ENCODE peak calls at places on chromosomes 5 and 9, in seven cellular contexts. S, G, E, B, V, R and D are unnamed samples. For H3K9me3, the result is how much of the 10 kb centered on the place peaks cover.

GRCh38 chr5:75734913-75735789 is 17.9 kb upstream of the POC5 start:
- DNase-seq in S (peak), B (peak), G (no peak), R (peak), E (peak), V (peak), D (no peak)

GRCh38 chr5:82365744-82366228 is 87.6 kb upstream of the RPS23 start:
- DNase-seq in S (no peak), R (peak), V (peak), B (no peak), E (no peak), G (peak), D (peak)

GRCh38 chr5:172091956-172092732 is 85.7 kb upstream of the FBXW11 start:
- DNase-seq in B (no peak), S (no peak), R (no peak), G (no peak), E (peak), V (no peak), D (no peak)

GRCh38 chr9:136686794-136687711 is at the start of gene AGPAT2:
- DNase-seq in E (peak), R (peak), S (no peak), G (peak), V (peak), B (peak), D (no peak)

GRCh38 chr5:179880066-179880650 is 21.5 kb upstream of the MRNIP start:
- DNase-seq in R (no peak), B (no peak), G (no peak), E (no peak), S (no peak), V (no peak), D (no peak)

GRCh38 chr5:138874771-138875628 is at the start of gene LRRTM2:
- DNase-seq in E (no peak), R (peak), G (peak), S (no peak), V (peak), B (no peak), D (no peak)

GRCh38 chr9:124834586-124834985 is 18.7 kb upstream of the WDR38 start:
- DNase-seq in V (peak), B (no peak), R (peak), E (no peak), S (no peak), G (peak), D (peak)

GRCh38 chr5:72608297-72608696 is 101.1 kb upstream of the ZNF366 start:
- DNase-seq in S (no peak), V (no peak), E (no peak), B (no peak), R (no peak), G (peak), D (no peak)

GRCh38 chr9:133848471-133848870 is 110.3 kb upstream of the SARDH start:
- DNase-seq in E (no peak), R (no peak), S (no peak), V (no peak), G (no peak), B (no peak), D (no peak)

GRCh38 chr5:102955463-102955862 is 164.5 kb downstream of the GIN1 start:
- DNase-seq in R (no peak), G (no peak), E (no peak), B (no peak), V (no peak), S (no peak), D (no peak)

GRCh38 chr5:13910637-13911288 is 33.7 kb downstream of the DNAH5 start:
- DNase-seq in R (no peak), E (no peak), B (no peak), V (no peak), S (no peak), G (no peak), D (no peak)

GRCh38 chr9:87406545-87407166 is 91.0 kb upstream of the DAPK1 start:
- DNase-seq in R (no peak), S (no peak), B (no peak), G (no peak), E (no peak), V (no peak), D (no peak)

GRCh38 chr5:79853676-79854418 is 137.2 kb downstream of the MTX3 start:
- DNase-seq in B (no peak), V (peak), R (peak), G (no peak), S (no peak), E (no peak), D (peak)

GRCh38 chr9:99485461-99485860 is 263.4 kb downstream of the SEC61B start:
- DNase-seq in S (no peak), V (no peak), B (no peak), G (peak), R (peak), E (no peak), D (no peak)

GRCh38 chr9:113649855-113650206 is 186.3 kb downstream of the RGS3 start:
- DNase-seq in G (no peak), V (no peak), R (no peak), S (no peak), E (no peak), B (no peak), D (no peak)

GRCh38 chr9:77707696-77708095 is 59.6 kb upstream of the GNA14 start:
- DNase-seq in S (no peak), E (no peak), G (peak), V (peak), R (peak), B (no peak), D (peak)

GRCh38 chr9:126874546-126875314 is 14.3 kb downstream of the ZBTB34 start:
- DNase-seq in R (peak), E (no peak), B (no peak), S (no peak), V (no peak), G (no peak), D (no peak)

GRCh38 chr5:914174-914573 is 21.5 kb downstream of the TRIP13 start:
- DNase-seq in B (no peak), S (no peak), R (no peak), G (no peak), E (no peak), V (no peak), D (no peak)

GRCh38 chr9:37730256-37730655 is 23.3 kb upstream of the TRMT10B start:
- DNase-seq in S (no peak), E (no peak), B (no peak), R (peak), V (peak), G (no peak), D (no peak)

GRCh38 chr9:112111461-112111860 is 63.6 kb downstream of the SUSD1 start:
- DNase-seq in S (no peak), G (no peak), E (no peak), R (no peak), V (no peak), B (no peak), D (no peak)

GRCh38 chr5:77662615-77663014 is 24.1 kb upstream of the OTP start:
- DNase-seq in B (no peak), R (no peak), S (no peak), G (no peak), V (no peak), E (no peak), D (no peak)

GRCh38 chr5:138722518-138722917 is 30.7 kb upstream of the CTNNA1 start:
- DNase-seq in V (peak), G (no peak), E (peak), S (no peak), B (no peak), R (no peak), D (no peak)

GRCh38 chr5:68330564-68330963 is 115.0 kb downstream of the PIK3R1 start:
- DNase-seq in S (no peak), V (peak), G (no peak), R (peak), B (no peak), E (no peak), D (peak)

GRCh38 chr9:121947683-121948300 is 145.3 kb downstream of the TTLL11 start:
- DNase-seq in B (no peak), R (no peak), G (no peak), V (no peak), E (no peak), S (no peak), D (no peak)

GRCh38 chr9:109017061-109017460 is 3.8 kb upstream of the CTNNAL1 start:
- DNase-seq in B (no peak), E (no peak), R (no peak), S (no peak), V (no peak), G (peak), D (no peak)

DNA sequence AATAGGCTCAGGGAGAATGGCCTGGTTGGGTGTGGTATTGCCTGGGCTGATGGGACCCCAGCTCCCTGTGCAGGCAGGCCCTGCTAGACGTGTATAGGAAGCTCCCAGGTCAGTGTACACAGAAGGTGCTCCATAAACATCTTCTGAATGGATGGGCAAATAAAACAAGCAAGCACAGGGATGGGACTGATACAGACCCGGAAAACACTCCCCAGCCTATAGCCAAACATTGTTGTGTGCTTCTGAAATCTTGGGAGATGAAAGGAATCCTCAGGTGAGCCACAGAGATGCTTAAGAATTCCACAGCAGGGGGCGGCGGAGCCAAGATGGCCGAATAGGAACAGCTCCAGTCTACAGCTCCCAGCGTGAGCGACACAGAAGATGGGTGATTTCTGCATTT is 151.8 kb downstream of the ENTREP1 start:
- DNase-seq in B (no peak), S (no peak), V (no peak), G (no peak), R (no peak), E (peak), D (no peak)
- H2AFZ ChIP-seq in B (no peak), S (no peak), V (no peak), G (no peak), R (no peak), E (no peak), D (no peak)

GRCh38 chr9:98437458-98438034 is 182.1 kb upstream of the TBC1D2 start:
- DNase-seq in R (no peak), V (no peak), B (no peak), G (no peak), E (no peak), S (no peak), D (no peak)
- H3K9me3 ChIP-seq in R (under half), V (under half), B (under half), G (under half), E (under half), S (under half), D (under half)

DNA sequence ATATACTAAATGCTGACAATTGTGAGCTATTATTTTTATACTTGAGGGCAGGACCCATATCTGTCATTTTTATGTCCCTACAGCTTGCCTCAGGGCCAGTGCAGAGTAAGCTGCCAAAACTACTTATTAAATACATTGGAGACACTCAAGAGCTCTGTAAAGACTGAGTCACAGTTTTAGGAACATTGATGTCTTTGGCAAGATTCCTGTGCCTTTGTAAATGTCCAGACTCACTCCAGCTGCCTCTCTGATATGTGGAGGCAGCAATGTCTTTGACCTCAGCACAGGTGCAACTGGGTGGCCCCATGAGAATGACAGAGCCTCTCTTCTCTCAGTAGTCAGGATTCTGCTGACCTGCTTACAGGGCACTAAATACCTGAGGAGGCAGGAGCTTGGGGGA is 363.2 kb downstream of the OSTF1 start:
- DNase-seq in B (no peak), R (peak), S (no peak), G (no peak), E (no peak), V (no peak), D (no peak)
- H2AFZ ChIP-seq in B (no peak), R (no peak), S (no peak), G (no peak), E (no peak), V (no peak), D (no peak)

DNA sequence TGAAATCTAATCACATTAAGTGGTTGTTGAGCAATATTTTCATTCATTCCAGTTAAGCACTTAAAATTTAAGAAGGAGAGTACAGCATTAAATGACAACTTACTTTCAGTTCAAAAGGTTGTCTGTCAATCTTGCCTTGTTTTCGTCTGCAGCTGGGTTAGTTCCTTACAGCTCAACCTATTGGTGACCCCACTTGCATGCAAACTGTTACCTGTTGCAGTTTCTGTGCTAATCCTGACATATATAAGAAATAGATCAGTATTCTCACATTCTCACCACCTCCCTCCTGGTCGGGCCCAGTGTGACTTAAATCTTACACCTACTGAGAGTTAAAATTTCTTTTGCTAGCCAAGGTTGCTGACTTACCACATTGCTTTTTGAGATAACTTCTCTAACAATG is 191.8 kb upstream of the SMC2 start:
- DNase-seq in E (no peak), V (no peak), R (no peak), B (no peak), S (no peak), G (no peak), D (no peak)
- H3K9me3 ChIP-seq in E (under half), V (under half), R (under half), B (under half), S (under half), G (under half), D (under half)

GRCh38 chr5:143262393-143263174 is 140.9 kb downstream of the NR3C1 start:
- DNase-seq in R (peak), G (peak), V (peak), B (no peak), S (no peak), E (no peak), D (no peak)
- H2AFZ ChIP-seq in R (no peak), G (no peak), V (no peak), B (no peak), S (no peak), E (no peak), D (no peak)

DNA sequence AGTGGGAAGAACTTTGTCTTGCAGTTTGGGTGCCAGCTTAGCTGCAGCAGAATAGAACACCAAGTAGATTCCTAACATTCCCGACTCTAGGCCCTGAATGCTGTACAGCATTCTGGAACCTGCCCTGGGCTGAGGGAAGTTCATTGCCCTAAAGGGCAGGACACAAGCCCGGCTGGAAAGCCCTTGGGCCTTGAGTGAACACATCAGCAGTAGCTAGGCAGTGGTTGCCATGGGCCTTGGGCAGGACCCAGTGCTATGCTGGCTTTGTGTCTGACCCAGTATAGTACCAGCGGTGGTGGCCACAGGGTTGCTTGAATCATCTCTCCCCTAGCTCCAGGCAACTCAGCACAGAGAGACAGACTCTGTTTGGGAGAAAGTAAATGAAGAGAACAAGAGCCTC is 137.8 kb downstream of the AGTPBP1 start:
- DNase-seq in E (no peak), V (no peak), B (no peak), S (no peak), G (no peak), R (no peak), D (no peak)
- H3K9me3 ChIP-seq in E (under half), V (under half), B (under half), S (under half), G (under half), R (under half), D (under half)